ENCODE peak calls at places on chromosomes 6 and 20, in four cellular contexts. A is erythroblast, O is ovary, W is testis. L is an unnamed sample.

GRCh38 chr6:112150363-112150762 is 63.0 kb downstream of the FAM229B start:
- DNase-seq in A (no peak), O (no peak), W (no peak), L (no peak)

GRCh38 chr6:167676000-167676665 is 150.6 kb upstream of the AFDN start:
- DNase-seq in A (no peak), O (peak), W (no peak), L (peak)

GRCh38 chr20:2112910-2113309 is 11.3 kb downstream of the STK35 start:
- DNase-seq in A (no peak), O (no peak), W (no peak), L (no peak)

GRCh38 chr20:20369353-20370086 is 1.6 kb downstream of the INSM1 start:
- DNase-seq in A (no peak), O (no peak), W (no peak), L (no peak)

GRCh38 chr6:18990313-18990978 is 603.3 kb downstream of the RNF144B start:
- DNase-seq in A (peak), O (peak), W (peak), L (peak)

GRCh38 chr20:61236677-61237076 is 15.4 kb upstream of the CDH4 start:
- DNase-seq in A (no peak), O (no peak), W (no peak), L (no peak)

GRCh38 chr20:50563133-50563944 is 53.2 kb downstream of the PTPN1 start:
- DNase-seq in A (no peak), O (no peak), W (no peak), L (no peak)

GRCh38 chr6:25296217-25296905 is 17.2 kb downstream of the CARMIL1 start:
- DNase-seq in A (no peak), O (no peak), W (no peak), L (no peak)

GRCh38 chr6:148524976-148525375 is 182.3 kb downstream of the SASH1 start:
- DNase-seq in A (no peak), O (no peak), W (no peak), L (no peak)

GRCh38 chr6:72182337-72183246 is 296.2 kb downstream of the RIMS1 start:
- DNase-seq in A (no peak), O (no peak), W (peak), L (no peak)

GRCh38 chr20:33277471-33278441 is 5.3 kb upstream of the BPIFB1 start:
- DNase-seq in A (no peak), O (no peak), W (peak), L (no peak)

DNA sequence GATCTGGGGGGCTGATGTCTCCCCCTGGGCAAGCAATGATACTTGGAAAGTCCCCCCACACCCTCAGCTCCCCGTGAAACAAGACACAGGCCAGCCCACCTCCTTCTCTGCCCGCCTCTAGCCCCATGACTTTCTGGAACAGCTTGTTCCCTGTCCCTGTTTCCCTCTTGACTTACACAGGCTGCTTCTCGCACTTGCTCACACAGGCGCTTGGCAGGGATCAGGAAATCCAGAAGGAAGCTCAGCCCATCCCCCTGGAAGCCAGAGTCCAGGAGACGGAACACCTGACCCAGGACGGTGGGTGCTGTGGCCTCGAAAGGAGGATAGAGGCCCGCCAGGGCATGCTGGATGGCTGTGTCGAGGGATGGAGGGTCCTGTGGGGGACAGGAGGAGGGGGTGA is 14.8 kb downstream of the KIAA1755 start:
- DNase-seq in A (no peak), O (peak), W (peak), L (no peak)
- TF ChIP-seq POLR2A in A (no peak), O (no peak), W (no peak), L (no peak)

GRCh38 chr6:129684903-129685639 is 24.9 kb downstream of the ARHGAP18 start:
- DNase-seq in A (no peak), O (no peak), W (no peak), L (no peak)

GRCh38 chr6:129684323-129684884 is 25.6 kb downstream of the ARHGAP18 start:
- DNase-seq in A (peak), O (no peak), W (no peak), L (no peak)

GRCh38 chr6:129685640-129686031 is 24.3 kb downstream of the ARHGAP18 start:
- DNase-seq in A (no peak), O (no peak), W (no peak), L (no peak)

GRCh38 chr6:129680633-129681032 is 29.3 kb downstream of the ARHGAP18 start:
- DNase-seq in A (no peak), O (no peak), W (no peak), L (no peak)

GRCh38 chr6:129683606-129684322 is 26.2 kb downstream of the ARHGAP18 start:
- DNase-seq in A (peak), O (no peak), W (peak), L (peak)
- TF ChIP-seq POLR2A in A (no peak), O (no peak), W (no peak), L (no peak)

DNA sequence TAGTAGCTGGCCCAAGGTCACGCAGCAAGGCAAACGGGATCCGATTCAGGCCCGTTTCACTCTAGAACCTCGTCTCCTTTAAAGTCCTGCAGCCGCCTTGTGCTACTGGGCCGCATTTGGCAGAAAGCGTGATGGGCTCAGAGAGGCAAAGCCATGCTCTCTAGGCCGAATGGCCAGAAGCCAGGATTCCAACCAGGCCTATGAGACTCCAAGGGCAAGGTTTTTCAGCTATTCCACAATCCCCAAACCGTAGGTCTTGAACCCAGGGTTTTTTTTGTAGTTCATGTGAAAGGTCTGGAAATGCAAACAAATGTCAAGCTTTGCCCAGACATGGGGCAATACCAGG is 174.1 kb downstream of the PREX1 start:
- DNase-seq in A (no peak), O (no peak), W (no peak), L (no peak)
- TF ChIP-seq POLR2A in A (no peak), O (no peak), W (no peak), L (no peak)

GRCh38 chr20:955656-956055 is 39.5 kb upstream of the ANGPT4 start:
- DNase-seq in A (no peak), O (no peak), W (no peak), L (no peak)

GRCh38 chr20:955111-955510 is 39.0 kb upstream of the ANGPT4 start:
- DNase-seq in A (no peak), O (no peak), W (no peak), L (no peak)

GRCh38 chr20:956330-956951 is 40.3 kb upstream of the ANGPT4 start:
- DNase-seq in A (peak), O (peak), W (peak), L (peak)

GRCh38 chr20:958936-959815 is 42.9 kb downstream of the RSPO4 start:
- DNase-seq in A (no peak), O (no peak), W (no peak), L (no peak)

DNA sequence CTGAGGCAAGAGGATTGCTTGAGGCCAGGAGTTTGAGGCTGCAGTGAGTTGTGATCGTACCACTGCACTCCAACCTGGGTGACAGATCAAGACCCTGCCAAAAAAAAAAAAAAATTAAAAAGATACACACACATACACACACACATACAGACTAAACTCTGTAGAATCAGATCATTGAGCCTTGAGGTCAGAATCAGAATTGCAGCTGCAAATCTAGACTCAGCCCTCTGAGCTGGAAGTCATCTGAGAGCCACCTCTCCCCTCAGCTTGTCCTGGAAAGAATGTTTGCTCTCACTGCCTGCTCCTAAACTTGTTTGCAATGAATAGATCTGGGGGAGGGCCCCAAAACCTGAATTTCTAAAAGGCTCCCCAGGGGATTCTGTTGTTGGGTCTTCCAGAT is 41.4 kb upstream of the ANGPT4 start:
- DNase-seq in A (no peak), O (no peak), W (no peak), L (no peak)
- TF ChIP-seq POLR2A in A (no peak), O (no peak), W (no peak), L (no peak)

GRCh38 chr6:73262701-73263569 is at the start of gene KHDC1:
- DNase-seq in A (peak), O (peak), W (peak), L (peak)
- TF ChIP-seq POLR2A in A (no peak), O (no peak), W (no peak), L (no peak)

L was measured in heart left ventricle.